ENCODE peak calls at places on chromosomes 16 and 17, in seven cellular contexts. C is B cell; Y is CD4-positive, alpha-beta T cell; W is SK-N-SH; M is WTC11; G is MCF 10A; Z is GM12865. E is an unnamed sample.

GRCh38 chr17:66403846-66404597 is 101.6 kb downstream of the PRKCA start:
- DNase-seq in C (no peak), Z (no peak), G (no peak), W (no peak), Y (no peak), M (no peak), E (no peak)

GRCh38 chr16:56625943-56626654 is 518 bp downstream of the MT1E start:
- DNase-seq in M (no peak), C (no peak), Z (no peak), Y (no peak), W (no peak), G (no peak), E (no peak)

GRCh38 chr16:8869212-8869987 is 594 bp upstream of the CARHSP1 start:
- DNase-seq in M (peak; percentile 68), W (peak; percentile 78), Z (no peak), G (no peak), C (no peak), Y (no peak), E (no peak)

GRCh38 chr16:56282455-56282854 is 91.2 kb downstream of the GNAO1 start:
- DNase-seq in Y (no peak), G (no peak), C (peak; percentile 46), W (no peak), M (no peak), Z (no peak), E (no peak)

GRCh38 chr17:43576563-43577229 is 30.6 kb upstream of the ETV4 start:
- DNase-seq in C (peak; percentile 87), W (peak; percentile 83), Y (peak; percentile 62), G (peak; percentile 75), Z (peak; percentile 80), M (peak; percentile 85), E (peak; percentile 55)

GRCh38 chr17:66784621-66785364 is 50.1 kb upstream of the CACNG5 start:
- DNase-seq in G (no peak), Y (no peak), W (peak; percentile 56), C (no peak), Z (no peak), M (no peak), E (no peak)

GRCh38 chr17:78257810-78258322 is 26.4 kb downstream of the TMEM235 start:
- DNase-seq in C (peak; percentile 65), G (no peak), Z (peak; percentile 82), W (peak; percentile 63), M (no peak), Y (no peak), E (no peak)

GRCh38 chr16:86664518-86665318 is 86.4 kb downstream of the FOXL1 start:
- DNase-seq in W (no peak), Z (peak; percentile 70), G (peak; percentile 98), C (no peak), Y (no peak), M (no peak), E (no peak)

GRCh38 chr16:81547194-81547918 is 102.7 kb downstream of the CMIP start:
- DNase-seq in C (no peak), M (no peak), Y (no peak), W (no peak), G (no peak), Z (no peak), E (no peak)

GRCh38 chr17:27550974-27551505 is 79.9 kb upstream of the LGALS9 start:
- DNase-seq in G (no peak), M (no peak), Y (no peak), Z (no peak), C (no peak), W (no peak), E (no peak)

GRCh38 chr17:73394523-73395450 is 83.0 kb upstream of the CDC42EP4 start:
- DNase-seq in W (no peak), Y (no peak), M (no peak), C (no peak), G (no peak), Z (no peak), E (no peak)

GRCh38 chr16:66740010-66740409 is 11.4 kb downstream of the DYNC1LI2 start:
- DNase-seq in Y (no peak), G (peak; percentile 56), C (peak; percentile 49), W (peak; percentile 69), Z (peak; percentile 45), M (peak; percentile 40), E (no peak)

GRCh38 chr17:35743911-35744328 is 9.1 kb downstream of the GAS2L2 start:
- DNase-seq in C (no peak), W (peak; percentile 14), G (peak; percentile 44), Z (peak; percentile 29), M (peak; percentile 68), Y (no peak), E (no peak)

GRCh38 chr16:80570106-80570478 is 29.3 kb downstream of the DYNLRB2 start:
- DNase-seq in M (no peak), C (no peak), W (no peak), Y (no peak), Z (no peak), G (peak; percentile 14), E (no peak)

GRCh38 chr17:56373981-56374380 is 219.5 kb upstream of the NOG start:
- DNase-seq in Y (no peak), M (no peak), W (no peak), Z (no peak), C (no peak), G (no peak), E (no peak)

DNA sequence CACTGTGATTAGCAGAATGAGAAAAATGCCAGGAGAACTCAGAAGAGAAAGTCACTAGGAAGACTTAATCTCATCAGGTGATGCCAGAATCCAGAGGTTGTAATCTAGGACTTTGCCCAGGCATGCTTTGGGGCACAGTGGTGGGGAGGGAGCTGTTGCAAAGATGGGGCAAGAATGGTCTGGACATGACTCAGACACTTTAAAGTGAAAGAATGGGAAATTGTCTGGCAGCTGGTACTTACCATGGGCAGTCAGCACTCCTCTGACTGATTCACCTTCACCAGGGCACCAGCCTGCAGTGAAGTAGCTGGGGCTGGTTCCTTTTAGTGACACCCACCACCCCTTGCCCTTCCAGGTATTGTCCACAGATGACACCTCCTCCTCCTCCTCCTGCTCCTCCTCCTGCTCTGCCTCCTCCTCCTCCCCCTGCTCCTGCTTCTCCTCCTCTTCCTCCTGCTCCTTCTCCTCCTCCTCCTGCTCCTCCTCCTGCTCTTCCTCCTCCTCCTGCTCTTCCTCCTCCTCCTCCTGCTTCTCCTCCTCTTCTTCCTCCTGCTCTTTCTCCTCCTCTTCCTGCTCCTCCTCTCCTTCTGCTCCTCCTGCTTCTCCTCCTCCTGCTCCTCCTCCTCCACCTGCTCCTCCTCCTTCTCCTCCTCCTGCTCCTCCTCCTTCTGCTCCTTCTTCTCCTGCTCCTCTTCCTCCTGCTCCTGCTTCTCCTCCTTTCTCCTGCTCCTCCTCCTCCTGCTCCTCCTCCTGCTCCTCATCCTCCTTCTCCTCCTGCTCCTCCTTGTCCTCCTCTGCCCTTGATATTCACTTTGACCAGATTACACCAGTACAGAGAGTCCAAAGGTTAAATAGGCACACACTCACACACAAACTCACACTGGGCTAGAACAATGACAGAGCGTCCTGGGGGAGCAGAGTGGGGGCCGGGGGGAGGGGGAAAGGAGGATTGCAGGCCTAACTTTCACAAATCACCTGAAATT is at the start of gene CHD9NB:
- DNase-seq in C (no peak), G (peak; percentile 97), Y (no peak), W (peak; percentile 26), M (no peak), Z (peak; percentile 65), E (no peak)
- TF ChIP-seq CTCF in C (no peak), G (no peak), Y (no peak), W (no peak), M (no peak), Z (no peak), E (no peak)

GRCh38 chr16:303760-304505 is 21.0 kb downstream of the PDIA2 start:
- DNase-seq in Z (peak; percentile 22), C (no peak), Y (no peak), G (no peak), W (no peak), M (no peak), E (no peak)
- TF ChIP-seq CTCF in Z (peak; percentile 1), C (no peak), Y (no peak), G (no peak), W (no peak), M (no peak), E (no peak)

GRCh38 chr17:63573634-63574033 is 23.4 kb downstream of the DCAF7 start:
- DNase-seq in G (peak; percentile 10), Y (no peak), C (no peak), M (peak; percentile 30), W (peak; percentile 54), Z (no peak), E (no peak)
- TF ChIP-seq CTCF in G (peak; percentile 14), Y (no peak), C (no peak), M (peak; percentile 30), W (peak; percentile 65), Z (no peak), E (peak; percentile 16)

GRCh38 chr16:3175157-3176153 is 12.5 kb upstream of the OR1F1 start:
- DNase-seq in G (peak; percentile 59), Z (peak; percentile 75), W (no peak), Y (no peak), C (no peak), M (peak; percentile 86), E (no peak)

GRCh38 chr16:3171181-3171854 is 16.7 kb upstream of the OR1F1 start:
- DNase-seq in W (peak; percentile 50), M (peak; percentile 72), G (no peak), C (peak; percentile 51), Z (peak; percentile 72), Y (no peak), E (no peak)

GRCh38 chr16:3171855-3172593 is 16.0 kb upstream of the OR1F1 start:
- DNase-seq in W (peak; percentile 51), C (no peak), Z (peak; percentile 86), G (peak; percentile 28), Y (no peak), M (peak; percentile 81), E (no peak)

GRCh38 chr16:3174618-3175148 is 13.3 kb upstream of the OR1F1 start:
- DNase-seq in G (no peak), W (no peak), C (no peak), M (no peak), Y (no peak), Z (no peak), E (no peak)

DNA sequence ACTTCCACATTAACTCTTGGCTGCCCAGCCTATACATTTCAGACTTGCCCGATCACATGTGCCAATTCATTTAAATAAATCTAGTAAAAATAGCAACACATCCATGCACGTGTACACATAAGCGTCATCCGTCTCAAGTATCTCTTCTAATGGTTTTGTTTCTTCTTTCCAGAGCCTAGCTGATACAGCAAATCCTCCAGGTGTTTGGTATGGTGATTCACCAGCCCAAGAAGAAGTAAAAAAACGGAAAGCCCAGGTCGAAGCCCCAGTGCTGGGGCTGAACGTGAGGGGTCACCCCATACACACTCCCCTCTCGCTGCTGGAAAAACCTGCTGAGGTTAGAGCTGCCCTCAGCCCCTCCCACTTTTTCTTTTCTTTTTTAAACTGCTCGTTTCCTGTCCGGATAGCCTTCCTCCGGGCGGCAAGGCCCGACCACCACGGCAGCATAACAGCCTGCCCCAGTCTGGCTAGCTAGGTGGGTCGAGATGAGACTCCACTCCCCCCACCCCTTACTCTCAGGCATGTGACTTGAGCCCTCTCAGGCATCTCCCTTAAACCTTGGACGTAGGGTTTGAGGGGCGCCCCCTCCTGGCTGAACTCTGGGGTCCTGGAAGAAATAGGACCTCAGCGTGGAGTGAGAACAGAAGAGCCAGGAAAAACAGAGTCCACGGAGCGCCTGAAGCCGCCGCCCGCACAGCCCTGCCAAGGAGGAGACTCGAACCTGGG is 13.9 kb upstream of the OR1F1 start:
- DNase-seq in W (peak; percentile 81), G (peak; percentile 43), M (peak; percentile 92), Y (no peak), Z (peak; percentile 65), C (no peak), E (no peak)
- TF ChIP-seq CTCF in W (peak; percentile 68), G (peak; percentile 13), M (peak; percentile 62), Y (no peak), Z (peak; percentile 49), C (no peak), E (no peak)

DNA sequence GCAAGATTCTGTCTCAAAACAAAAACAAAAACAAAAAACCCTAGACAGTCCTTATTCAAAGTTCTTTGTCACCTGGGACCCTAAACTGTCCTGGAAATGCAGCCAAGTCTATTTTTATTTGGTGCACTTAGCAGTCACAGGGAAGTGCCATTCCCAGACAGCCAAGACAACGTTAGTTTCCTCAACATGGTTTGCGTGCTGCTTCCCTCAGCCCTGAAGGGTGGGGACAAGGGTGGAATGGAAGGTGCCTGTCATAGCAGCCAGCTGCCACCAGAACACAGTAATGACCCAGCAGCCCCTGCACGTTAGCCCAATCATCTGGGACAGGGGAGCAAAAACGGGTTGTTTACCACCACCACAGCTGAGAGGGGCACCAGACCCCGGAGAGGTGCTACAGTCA is 16.9 kb downstream of the CREBBP start:
- DNase-seq in M (no peak), W (no peak), Y (no peak), C (no peak), Z (no peak), G (no peak), E (no peak)
- TF ChIP-seq CTCF in M (no peak), W (no peak), Y (no peak), C (no peak), Z (no peak), G (no peak), E (no peak)

E was measured in Peyer's patch.